ENCODE peak calls at places on chromosome 17, in four cellular contexts. I is fibroblast of villous mesenchyme; D is stimulated activated CD8-positive, alpha-beta memory T cell treated with anti-CD3 and anti-CD28 coated beads, Interleukin-4, amount 100 ng/mL, for 1 hour; H is fibroblast of pulmonary artery. K is an unnamed sample.
A peak's percentile ranks its signal among the peaks of the same experiment; 100 is the strongest.

GRCh38 chr17:61856078-61856477 is 7.2 kb downstream of the BRIP1 start:
- DNase-seq in H (no peak), I (no peak), D (no peak), K (no peak)

GRCh38 chr17:13415877-13416416 is 185.8 kb downstream of the HS3ST3A1 start:
- DNase-seq in I (peak; percentile 54), D (no peak), H (peak; percentile 74), K (no peak)

GRCh38 chr17:45006927-45007461 is 38.9 kb upstream of the C1QL1 start:
- DNase-seq in D (no peak), I (no peak), H (no peak), K (no peak)

GRCh38 chr17:83105512-83105911 is 26.1 kb downstream of the METRNL start:
- DNase-seq in D (no peak), I (peak; percentile 71), H (no peak), K (no peak)

GRCh38 chr17:43814026-43814425 is 18.9 kb downstream of the MPP3 start:
- DNase-seq in I (no peak), D (no peak), H (no peak), K (no peak)

GRCh38 chr17:74114881-74115470 is 88.5 kb upstream of the RPL38 start:
- DNase-seq in H (no peak), I (no peak), D (no peak), K (no peak)

GRCh38 chr17:57577751-57578607 is 167.1 kb downstream of the CCDC182 start:
- DNase-seq in H (peak; percentile 92), D (no peak), I (peak; percentile 88), K (no peak)

GRCh38 chr17:19024101-19025078 is 19.8 kb upstream of the FAM83G start:
- DNase-seq in I (no peak), H (no peak), D (no peak), K (no peak)

GRCh38 chr17:81083125-81083765 is 48.3 kb downstream of the BAIAP2 start:
- DNase-seq in D (no peak), I (no peak), H (no peak), K (no peak)

GRCh38 chr17:70107441-70107840 is 32.4 kb downstream of the KCNJ16 start:
- DNase-seq in D (no peak), H (no peak), I (no peak), K (no peak)

GRCh38 chr17:17361543-17362511 is 58.7 kb downstream of the NT5M start:
- DNase-seq in I (peak; percentile 46), H (no peak), D (no peak), K (no peak)

GRCh38 chr17:80927791-80928216 is 63.8 kb upstream of the CHMP6 start:
- DNase-seq in H (peak; percentile 85), D (no peak), I (no peak), K (no peak)

GRCh38 chr17:63142836-63143235 is 176.8 kb downstream of the TANC2 start:
- DNase-seq in D (no peak), I (no peak), H (no peak), K (no peak)

GRCh38 chr17:57561072-57561861 is 183.8 kb downstream of the CCDC182 start:
- DNase-seq in D (no peak), H (no peak), I (no peak), K (no peak)

GRCh38 chr17:12618557-12618956 is 47.1 kb upstream of the MYOCD start:
- DNase-seq in H (peak; percentile 10), D (no peak), I (peak; percentile 59), K (no peak)

GRCh38 chr17:49525831-49526741 is 31.0 kb downstream of the NGFR start:
- DNase-seq in H (no peak), I (no peak), D (no peak), K (peak; percentile 62)

GRCh38 chr17:74037320-74037719 is 166.2 kb upstream of the RPL38 start:
- DNase-seq in H (peak; percentile 10), I (no peak), D (no peak), K (no peak)

GRCh38 chr17:77491921-77492445 is 351.2 kb downstream of the SEC14L1 start:
- DNase-seq in H (no peak), D (no peak), I (no peak), K (no peak)

GRCh38 chr17:64377769-64378282 is 12.8 kb downstream of the PECAM1 start:
- DNase-seq in D (no peak), H (peak; percentile 96), I (peak; percentile 75), K (no peak)

GRCh38 chr17:6862822-6863221 is 31.3 kb upstream of the TEKT1 start:
- DNase-seq in D (no peak), H (no peak), I (no peak), K (no peak)

GRCh38 chr17:81865733-81866439 is 5.3 kb downstream of the ARHGDIA start:
- DNase-seq in D (no peak), I (peak; percentile 87), H (peak; percentile 36), K (no peak)

GRCh38 chr17:16916557-16916920 is 55.4 kb downstream of the TNFRSF13B start:
- DNase-seq in I (no peak), D (no peak), H (no peak), K (no peak)

GRCh38 chr17:57906910-57907309 is 48.3 kb downstream of the CUEDC1 start:
- DNase-seq in I (peak; percentile 19), D (no peak), H (no peak), K (no peak)

GRCh38 chr17:76268015-76268749 is 3.0 kb downstream of the UBALD2 start:
- DNase-seq in H (peak; percentile 90), I (peak; percentile 83), D (no peak), K (peak; percentile 67)

GRCh38 chr17:43070257-43070656 is 45.2 kb downstream of the RND2 start:
- DNase-seq in H (no peak), I (no peak), D (no peak), K (no peak)

GRCh38 chr17:61400058-61400785 is 579 bp downstream of the TBX2 start:
- DNase-seq in I (peak; percentile 39), H (peak; percentile 54), D (no peak), K (peak; percentile 70)

GRCh38 chr17:48610282-48611211 is at the start of gene HOXB7:
- DNase-seq in H (no peak), D (no peak), I (peak; percentile 41), K (peak; percentile 86)

GRCh38 chr17:17837966-17838962 is 1.5 kb upstream of the SREBF1 start:
- DNase-seq in D (no peak), H (peak; percentile 46), I (peak; percentile 62), K (no peak)

GRCh38 chr17:8056232-8056975 is 17.5 kb downstream of the ALOX15B start:
- DNase-seq in H (peak; percentile 91), D (no peak), I (peak; percentile 90), K (peak; percentile 48)

GRCh38 chr17:7560172-7561027 is 1.3 kb upstream of the SENP3 start:
- DNase-seq in I (peak; percentile 45), D (no peak), H (peak; percentile 65), K (peak; percentile 80)

GRCh38 chr17:63831505-63831904 is 4.0 kb upstream of the FTSJ3 start:
- DNase-seq in H (no peak), I (no peak), D (no peak), K (no peak)

GRCh38 chr17:53058031-53058430 is 764.7 kb upstream of the KIF2B start:
- DNase-seq in H (no peak), D (no peak), I (no peak), K (no peak)

GRCh38 chr17:33262724-33263123 is 30.4 kb downstream of the ASIC2 start:
- DNase-seq in D (no peak), H (no peak), I (no peak), K (no peak)

GRCh38 chr17:64074704-64075484 is 54.5 kb upstream of the ICAM2 start:
- DNase-seq in I (peak; percentile 86), D (no peak), H (peak; percentile 74), K (no peak)